ENCODE peak calls at places on chromosomes 13 and 19, in four cellular contexts. F is NCI-H1105 treated with DMSO at 0.1 percent for 48 hours; E is colonic mucosa; K is activated naive CD8-positive, alpha-beta T cell treated with anti-CD3 and anti-CD28 coated beads for 36 hours. W is an unnamed sample.

GRCh38 chr13:61247149-61247936 is 168.3 kb downstream of the PCDH20 start:
- DNase-seq in F (no peak), E (no peak), K (no peak), W (no peak)

GRCh38 chr13:34114581-34114980 is 296.6 kb downstream of the RFC3 start:
- DNase-seq in F (no peak), E (no peak), K (no peak), W (no peak)

GRCh38 chr13:45316210-45316799 is 24.7 kb downstream of the TPT1 start:
- DNase-seq in F (no peak), E (no peak), K (no peak), W (no peak)

GRCh38 chr13:59950201-59950730 is 213.5 kb downstream of the DIAPH3 start:
- DNase-seq in F (no peak), E (no peak), K (no peak), W (no peak)

GRCh38 chr13:113794764-113795173 is 35.7 kb downstream of the TMEM255B start:
- DNase-seq in F (no peak), E (no peak), K (no peak), W (no peak)

GRCh38 chr13:21541271-21541670 is 62.7 kb downstream of the MICU2 start:
- DNase-seq in F (no peak), E (no peak), K (no peak), W (no peak)

GRCh38 chr13:33185853-33186252 is 99.7 kb downstream of the STARD13 start:
- DNase-seq in F (no peak), E (no peak), K (no peak), W (no peak)

GRCh38 chr19:27744926-27745844 is 1467.8 kb downstream of the UQCRFS1 start:
- DNase-seq in F (no peak), E (peak; percentile 7), K (no peak), W (no peak)

GRCh38 chr13:82681535-82681934 is 1200.7 kb downstream of the SLITRK1 start:
- DNase-seq in F (no peak), E (no peak), K (no peak), W (no peak)

GRCh38 chr13:113001251-113002140 is 32.5 kb downstream of the MCF2L start:
- DNase-seq in F (peak; percentile 98), E (peak; percentile 52), K (no peak), W (no peak)

GRCh38 chr19:39052243-39052746 is 19.9 kb upstream of the FBXO27 start:
- DNase-seq in F (peak; percentile 27), E (peak; percentile 56), K (peak; percentile 65), W (peak; percentile 84)

W was measured in stimulated activated CD8-positive, alpha-beta memory T cell treated with anti-CD3 and anti-CD28 coated beads, Interleukin-4, amount 100 ng/mL, for 48 hours.